ENCODE peak calls at places on chromosomes 12 and 14, in seven cellular contexts. One of them, this sample, is unnamed. For H3K4me1, the result is how much of the 10 kb centered on the place peaks cover.

GRCh38 chr14:95553141-95553540 is 18.3 kb downstream of the GLRX5 start:
- DNase-seq in Panc1: no peak
- DNase-seq in prostate gland: no peak
- DNase-seq in upper lobe of left lung: no peak
- DNase-seq in IMR-90: no peak
- DNase-seq in ovary: no peak
- DNase-seq in Peyer's patch: no peak
- DNase-seq in this sample: no peak

GRCh38 chr12:112121780-112122565 is 3.4 kb upstream of the TRAFD1 start:
- DNase-seq in Panc1: no peak
- DNase-seq in prostate gland: peak
- DNase-seq in upper lobe of left lung: peak
- DNase-seq in IMR-90: peak
- DNase-seq in ovary: peak
- DNase-seq in Peyer's patch: no peak
- DNase-seq in this sample: peak

GRCh38 chr12:94170690-94171594 is 22.6 kb downstream of the PLXNC1 start:
- DNase-seq in Panc1: no peak
- DNase-seq in prostate gland: no peak
- DNase-seq in upper lobe of left lung: no peak
- DNase-seq in IMR-90: no peak
- DNase-seq in ovary: no peak
- DNase-seq in Peyer's patch: no peak
- DNase-seq in this sample: no peak

GRCh38 chr12:89856431-89856830 is 147.8 kb upstream of the ATP2B1 start:
- DNase-seq in Panc1: no peak
- DNase-seq in prostate gland: no peak
- DNase-seq in upper lobe of left lung: no peak
- DNase-seq in IMR-90: peak
- DNase-seq in ovary: no peak
- DNase-seq in Peyer's patch: no peak
- DNase-seq in this sample: no peak

GRCh38 chr12:108793756-108794441 is 62.6 kb upstream of the CORO1C start:
- DNase-seq in Panc1: no peak
- DNase-seq in prostate gland: no peak
- DNase-seq in upper lobe of left lung: no peak
- DNase-seq in IMR-90: no peak
- DNase-seq in ovary: no peak
- DNase-seq in Peyer's patch: no peak
- DNase-seq in this sample: no peak

GRCh38 chr14:50383618-50384225 is 13.0 kb downstream of the CDKL1 start:
- DNase-seq in Panc1: no peak
- DNase-seq in prostate gland: no peak
- DNase-seq in upper lobe of left lung: no peak
- DNase-seq in IMR-90: no peak
- DNase-seq in ovary: no peak
- DNase-seq in Peyer's patch: no peak
- DNase-seq in this sample: no peak

GRCh38 chr12:20214286-20214685 is 154.1 kb upstream of the PDE3A start:
- DNase-seq in Panc1: no peak
- DNase-seq in prostate gland: no peak
- DNase-seq in upper lobe of left lung: no peak
- DNase-seq in IMR-90: peak
- DNase-seq in ovary: no peak
- DNase-seq in Peyer's patch: no peak
- DNase-seq in this sample: no peak

GRCh38 chr14:101840649-101841365 is 79.3 kb downstream of the PPP2R5C start:
- DNase-seq in Panc1: no peak
- DNase-seq in prostate gland: no peak
- DNase-seq in upper lobe of left lung: no peak
- DNase-seq in IMR-90: no peak
- DNase-seq in ovary: no peak
- DNase-seq in Peyer's patch: no peak
- DNase-seq in this sample: no peak

DNA sequence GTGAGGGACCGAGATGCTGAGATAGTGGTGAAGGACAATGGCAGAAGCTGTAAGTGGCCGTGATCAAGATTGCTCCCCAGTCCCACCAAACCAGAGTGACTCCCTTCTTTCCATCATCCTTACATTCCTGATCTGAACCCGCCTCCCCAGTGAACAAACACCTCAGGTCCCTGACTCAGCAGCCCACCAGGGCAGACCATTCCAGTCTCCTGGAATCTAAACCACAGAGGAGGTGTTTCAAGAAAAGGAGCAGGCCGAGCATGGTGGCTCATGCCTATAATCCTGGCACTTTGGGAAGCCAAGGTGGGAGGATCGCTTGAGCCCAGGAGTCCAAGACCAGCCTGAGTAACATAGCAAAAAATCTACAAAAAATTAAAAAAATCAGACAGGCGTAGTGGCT is 6.6 kb downstream of the ERBB3 start:
- DNase-seq in Panc1: no peak
- DNase-seq in prostate gland: no peak
- DNase-seq in upper lobe of left lung: no peak
- DNase-seq in IMR-90: no peak
- DNase-seq in ovary: no peak
- DNase-seq in Peyer's patch: no peak
- DNase-seq in this sample: no peak
- H3K27ac ChIP-seq in Panc1: no peak
- H3K27ac ChIP-seq in prostate gland: peak
- H3K27ac ChIP-seq in upper lobe of left lung: peak
- H3K27ac ChIP-seq in IMR-90: no peak
- H3K27ac ChIP-seq in ovary: no peak
- H3K27ac ChIP-seq in Peyer's patch: no peak
- H3K27ac ChIP-seq in this sample: no peak

DNA sequence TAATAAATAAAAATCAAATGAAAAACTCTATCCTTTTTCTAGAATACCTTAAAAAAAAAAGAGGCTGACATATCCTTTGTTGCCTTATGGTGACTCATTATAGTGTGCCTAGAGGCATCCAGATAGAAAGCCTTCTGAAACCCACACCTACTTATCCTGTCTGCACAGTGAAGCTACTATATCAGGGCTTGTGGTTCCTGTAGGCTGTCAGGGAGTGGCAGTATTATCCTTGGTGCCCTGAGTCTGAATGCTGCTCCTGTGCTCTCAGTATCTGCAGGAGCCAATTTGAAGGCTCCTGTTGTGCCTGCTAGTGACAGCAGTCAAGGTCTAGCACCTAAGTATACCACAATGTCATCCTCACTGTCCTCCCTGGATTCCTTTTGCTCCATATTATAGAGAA is 168.4 kb upstream of the AVPR1A start:
- DNase-seq in Panc1: no peak
- DNase-seq in prostate gland: no peak
- DNase-seq in upper lobe of left lung: no peak
- DNase-seq in IMR-90: no peak
- DNase-seq in ovary: no peak
- DNase-seq in Peyer's patch: no peak
- DNase-seq in this sample: no peak
- TF ChIP-seq CTCF in Panc1: no peak
- TF ChIP-seq CTCF in prostate gland: no peak
- TF ChIP-seq CTCF in upper lobe of left lung: no peak
- TF ChIP-seq CTCF in IMR-90: no peak
- TF ChIP-seq CTCF in ovary: no peak
- TF ChIP-seq CTCF in Peyer's patch: no peak
- TF ChIP-seq CTCF in this sample: no peak

DNA sequence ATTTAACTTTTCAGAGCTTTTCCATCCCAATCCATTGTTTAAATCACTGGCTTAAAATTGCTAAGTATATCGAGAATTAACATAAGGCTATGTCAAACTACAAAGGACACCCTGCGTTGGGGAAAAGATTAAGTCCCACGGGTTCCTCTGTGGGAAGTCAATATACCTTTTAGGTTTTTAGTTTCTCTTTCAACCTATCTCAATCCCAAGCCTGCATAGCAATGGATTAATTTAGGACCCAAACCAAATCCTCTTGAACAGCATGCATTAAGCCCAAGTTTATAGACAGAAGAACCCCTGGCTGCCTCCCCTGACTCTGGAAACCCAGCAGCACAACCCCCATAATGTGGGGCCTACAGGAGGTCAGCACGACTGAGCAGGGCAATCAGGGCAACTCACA is 6.3 kb downstream of the CDCA4 start:
- DNase-seq in Panc1: no peak
- DNase-seq in prostate gland: no peak
- DNase-seq in upper lobe of left lung: no peak
- DNase-seq in IMR-90: no peak
- DNase-seq in ovary: no peak
- DNase-seq in Peyer's patch: no peak
- DNase-seq in this sample: no peak
- H3K4me1 ChIP-seq in Panc1: half or more
- H3K4me1 ChIP-seq in prostate gland: under half
- H3K4me1 ChIP-seq in upper lobe of left lung: under half
- H3K4me1 ChIP-seq in IMR-90: under half
- H3K4me1 ChIP-seq in ovary: under half
- H3K4me1 ChIP-seq in Peyer's patch: under half
- H3K4me1 ChIP-seq in this sample: under half

DNA sequence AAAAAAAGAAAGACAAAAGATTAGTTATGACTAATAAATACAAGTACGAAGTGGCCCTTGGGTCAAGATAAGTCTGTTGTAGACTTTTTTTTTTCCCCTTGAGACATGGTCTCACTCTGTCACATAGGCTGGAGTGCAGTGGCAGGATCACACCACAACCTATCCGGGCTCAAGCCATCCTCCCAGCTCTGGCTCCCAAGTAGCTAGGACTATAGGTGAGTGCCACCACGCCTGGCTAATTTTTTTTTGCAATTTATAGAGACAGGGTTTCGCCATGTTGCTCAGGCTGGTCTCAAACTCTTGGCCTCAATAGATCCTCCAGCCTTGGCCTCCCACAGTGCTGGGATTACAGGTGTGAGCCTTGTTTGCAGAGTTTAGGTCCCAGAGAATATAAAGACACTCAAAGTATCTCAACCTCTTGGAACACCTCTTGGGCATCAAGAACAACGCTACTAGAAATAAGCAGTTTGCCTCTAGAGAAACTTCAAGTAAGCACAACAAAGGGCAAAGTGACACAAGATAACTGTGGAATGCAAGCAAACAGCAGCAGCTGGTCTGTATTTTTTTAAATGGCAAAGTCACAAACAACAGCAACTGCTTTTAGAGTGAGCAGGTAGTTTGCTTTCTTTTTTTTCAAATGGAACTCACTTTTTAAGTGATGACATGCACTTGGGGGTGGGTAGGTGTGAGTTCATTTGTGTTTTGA is 3.9 kb upstream of the MDM2 start:
- DNase-seq in Panc1: no peak
- DNase-seq in prostate gland: no peak
- DNase-seq in upper lobe of left lung: no peak
- DNase-seq in IMR-90: no peak
- DNase-seq in ovary: no peak
- DNase-seq in Peyer's patch: no peak
- DNase-seq in this sample: no peak
- H3K27ac ChIP-seq in Panc1: no peak
- H3K27ac ChIP-seq in prostate gland: no peak
- H3K27ac ChIP-seq in upper lobe of left lung: no peak
- H3K27ac ChIP-seq in IMR-90: no peak
- H3K27ac ChIP-seq in ovary: no peak
- H3K27ac ChIP-seq in Peyer's patch: no peak
- H3K27ac ChIP-seq in this sample: no peak

DNA sequence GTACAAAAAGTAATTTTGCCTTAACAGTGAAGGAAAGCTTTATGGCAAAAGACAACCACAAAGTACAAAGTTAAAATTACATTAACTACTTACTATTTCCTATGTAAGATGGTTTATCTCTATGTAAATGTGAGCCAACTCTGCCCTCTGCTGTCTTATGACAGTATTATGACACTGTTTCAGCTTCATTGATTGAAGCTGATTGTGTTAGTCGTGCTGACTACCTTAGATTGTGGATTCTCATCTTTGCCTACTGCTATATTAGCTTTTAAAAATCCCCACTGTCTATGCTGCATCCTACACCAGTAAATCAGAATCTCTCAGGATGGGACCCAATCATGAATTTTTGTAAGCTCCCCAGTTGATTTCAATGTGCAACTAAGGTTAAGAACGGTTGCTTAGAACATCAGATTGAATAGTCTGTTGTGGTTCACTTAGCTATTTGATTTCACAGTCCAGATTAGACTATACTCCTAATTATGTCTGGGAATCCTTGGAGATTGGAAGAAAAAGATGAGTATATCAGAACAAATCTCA is 12.2 kb upstream of the SPTB start:
- DNase-seq in Panc1: no peak
- DNase-seq in prostate gland: peak
- DNase-seq in upper lobe of left lung: no peak
- DNase-seq in IMR-90: peak
- DNase-seq in ovary: no peak
- DNase-seq in Peyer's patch: no peak
- DNase-seq in this sample: no peak
- TF ChIP-seq CTCF in Panc1: peak
- TF ChIP-seq CTCF in prostate gland: peak
- TF ChIP-seq CTCF in upper lobe of left lung: peak
- TF ChIP-seq CTCF in IMR-90: peak
- TF ChIP-seq CTCF in ovary: no peak
- TF ChIP-seq CTCF in Peyer's patch: peak
- TF ChIP-seq CTCF in this sample: peak

GRCh38 chr12:128843538-128843937 is 9.7 kb upstream of the GLT1D1 start:
- DNase-seq in Panc1: no peak
- DNase-seq in prostate gland: no peak
- DNase-seq in upper lobe of left lung: no peak
- DNase-seq in IMR-90: no peak
- DNase-seq in ovary: no peak
- DNase-seq in Peyer's patch: no peak
- DNase-seq in this sample: no peak
- H3K4me1 ChIP-seq in Panc1: under half
- H3K4me1 ChIP-seq in prostate gland: under half
- H3K4me1 ChIP-seq in upper lobe of left lung: under half
- H3K4me1 ChIP-seq in IMR-90: under half
- H3K4me1 ChIP-seq in ovary: under half
- H3K4me1 ChIP-seq in Peyer's patch: under half
- H3K4me1 ChIP-seq in this sample: under half

GRCh38 chr12:124682425-124683329 is 115.3 kb upstream of the NCOR2 start:
- DNase-seq in Panc1: no peak
- DNase-seq in prostate gland: no peak
- DNase-seq in upper lobe of left lung: no peak
- DNase-seq in IMR-90: no peak
- DNase-seq in ovary: no peak
- DNase-seq in Peyer's patch: no peak
- DNase-seq in this sample: no peak
- H3K27ac ChIP-seq in Panc1: peak
- H3K27ac ChIP-seq in prostate gland: peak
- H3K27ac ChIP-seq in upper lobe of left lung: peak
- H3K27ac ChIP-seq in IMR-90: peak
- H3K27ac ChIP-seq in ovary: peak
- H3K27ac ChIP-seq in Peyer's patch: peak
- H3K27ac ChIP-seq in this sample: peak

GRCh38 chr12:3207858-3208257 is 130.7 kb downstream of the TSPAN9 start:
- DNase-seq in Panc1: no peak
- DNase-seq in prostate gland: no peak
- DNase-seq in upper lobe of left lung: no peak
- DNase-seq in IMR-90: no peak
- DNase-seq in ovary: no peak
- DNase-seq in Peyer's patch: no peak
- DNase-seq in this sample: no peak
- TF ChIP-seq CTCF in Panc1: no peak
- TF ChIP-seq CTCF in prostate gland: no peak
- TF ChIP-seq CTCF in upper lobe of left lung: no peak
- TF ChIP-seq CTCF in IMR-90: peak
- TF ChIP-seq CTCF in ovary: no peak
- TF ChIP-seq CTCF in Peyer's patch: no peak
- TF ChIP-seq CTCF in this sample: no peak

This sample was measured in tibial artery.